ENCODE peak calls at places on chromosomes 2 and 18, in six cellular contexts. One of them, this sample, is unnamed.

GRCh38 chr2:12848176-12848575 is 131.4 kb downstream of the TRIB2 start:
- DNase-seq in brain microvascular endothelial cell: no peak
- DNase-seq in adrenal gland: no peak
- DNase-seq in epithelial cell of esophagus: no peak
- DNase-seq in fibroblast of mammary gland: no peak
- DNase-seq in psoas muscle: no peak
- DNase-seq in this sample: no peak

GRCh38 chr2:10135296-10136089 is 13.0 kb downstream of the RRM2 start:
- DNase-seq in brain microvascular endothelial cell: peak; percentile 74
- DNase-seq in adrenal gland: no peak
- DNase-seq in epithelial cell of esophagus: no peak
- DNase-seq in fibroblast of mammary gland: peak; percentile 85
- DNase-seq in psoas muscle: no peak
- DNase-seq in this sample: peak; percentile 57

GRCh38 chr2:224210495-224211472 is 171.7 kb upstream of the SERPINE2 start:
- DNase-seq in brain microvascular endothelial cell: no peak
- DNase-seq in adrenal gland: no peak
- DNase-seq in epithelial cell of esophagus: no peak
- DNase-seq in fibroblast of mammary gland: no peak
- DNase-seq in psoas muscle: no peak
- DNase-seq in this sample: no peak

GRCh38 chr2:144886847-144887246 is 366.9 kb upstream of the ZEB2 start:
- DNase-seq in brain microvascular endothelial cell: no peak
- DNase-seq in adrenal gland: peak; percentile 25
- DNase-seq in epithelial cell of esophagus: no peak
- DNase-seq in fibroblast of mammary gland: peak; percentile 17
- DNase-seq in psoas muscle: peak; percentile 37
- DNase-seq in this sample: no peak

GRCh38 chr2:35830833-35831232 is 524.7 kb upstream of the CRIM1 start:
- DNase-seq in brain microvascular endothelial cell: no peak
- DNase-seq in adrenal gland: no peak
- DNase-seq in epithelial cell of esophagus: no peak
- DNase-seq in fibroblast of mammary gland: no peak
- DNase-seq in psoas muscle: no peak
- DNase-seq in this sample: no peak

GRCh38 chr18:24704921-24705620 is 244.6 kb downstream of the HRH4 start:
- DNase-seq in brain microvascular endothelial cell: no peak
- DNase-seq in adrenal gland: no peak
- DNase-seq in epithelial cell of esophagus: no peak
- DNase-seq in fibroblast of mammary gland: peak; percentile 10
- DNase-seq in psoas muscle: no peak
- DNase-seq in this sample: no peak

GRCh38 chr2:6773007-6773693 is 92.6 kb downstream of the CMPK2 start:
- DNase-seq in brain microvascular endothelial cell: peak; percentile 42
- DNase-seq in adrenal gland: peak; percentile 47
- DNase-seq in epithelial cell of esophagus: peak; percentile 26
- DNase-seq in fibroblast of mammary gland: peak; percentile 10
- DNase-seq in psoas muscle: peak; percentile 36
- DNase-seq in this sample: peak; percentile 41

GRCh38 chr2:217555075-217555876 is 447.5 kb downstream of the TNS1 start:
- DNase-seq in brain microvascular endothelial cell: no peak
- DNase-seq in adrenal gland: peak; percentile 60
- DNase-seq in epithelial cell of esophagus: no peak
- DNase-seq in fibroblast of mammary gland: no peak
- DNase-seq in psoas muscle: peak; percentile 14
- DNase-seq in this sample: no peak

GRCh38 chr2:19949071-19949470 is 40.8 kb downstream of the WDR35 start:
- DNase-seq in brain microvascular endothelial cell: peak; percentile 46
- DNase-seq in adrenal gland: peak; percentile 8
- DNase-seq in epithelial cell of esophagus: no peak
- DNase-seq in fibroblast of mammary gland: peak; percentile 39
- DNase-seq in psoas muscle: no peak
- DNase-seq in this sample: peak; percentile 4

GRCh38 chr2:43230481-43230880 is 4.1 kb upstream of the ZFP36L2 start:
- DNase-seq in brain microvascular endothelial cell: no peak
- DNase-seq in adrenal gland: no peak
- DNase-seq in epithelial cell of esophagus: no peak
- DNase-seq in fibroblast of mammary gland: no peak
- DNase-seq in psoas muscle: no peak
- DNase-seq in this sample: no peak

GRCh38 chr2:65366595-65367125 is 65.7 kb downstream of the SPRED2 start:
- DNase-seq in brain microvascular endothelial cell: peak; percentile 98
- DNase-seq in adrenal gland: peak; percentile 42
- DNase-seq in epithelial cell of esophagus: peak; percentile 98
- DNase-seq in fibroblast of mammary gland: peak; percentile 99
- DNase-seq in psoas muscle: no peak
- DNase-seq in this sample: peak; percentile 97

GRCh38 chr2:176080540-176081355 is 3.0 kb downstream of the EVX2 start:
- DNase-seq in brain microvascular endothelial cell: no peak
- DNase-seq in adrenal gland: no peak
- DNase-seq in epithelial cell of esophagus: no peak
- DNase-seq in fibroblast of mammary gland: no peak
- DNase-seq in psoas muscle: no peak
- DNase-seq in this sample: no peak

GRCh38 chr2:176078440-176079284 is 5.1 kb downstream of the EVX2 start:
- DNase-seq in brain microvascular endothelial cell: no peak
- DNase-seq in adrenal gland: no peak
- DNase-seq in epithelial cell of esophagus: no peak
- DNase-seq in fibroblast of mammary gland: no peak
- DNase-seq in psoas muscle: no peak
- DNase-seq in this sample: no peak

GRCh38 chr2:176079285-176079830 is 4.4 kb downstream of the EVX2 start:
- DNase-seq in brain microvascular endothelial cell: no peak
- DNase-seq in adrenal gland: no peak
- DNase-seq in epithelial cell of esophagus: no peak
- DNase-seq in fibroblast of mammary gland: no peak
- DNase-seq in psoas muscle: no peak
- DNase-seq in this sample: no peak

GRCh38 chr2:176081451-176081992 is 2.2 kb downstream of the EVX2 start:
- DNase-seq in brain microvascular endothelial cell: no peak
- DNase-seq in adrenal gland: no peak
- DNase-seq in epithelial cell of esophagus: no peak
- DNase-seq in fibroblast of mammary gland: no peak
- DNase-seq in psoas muscle: no peak
- DNase-seq in this sample: no peak

DNA sequence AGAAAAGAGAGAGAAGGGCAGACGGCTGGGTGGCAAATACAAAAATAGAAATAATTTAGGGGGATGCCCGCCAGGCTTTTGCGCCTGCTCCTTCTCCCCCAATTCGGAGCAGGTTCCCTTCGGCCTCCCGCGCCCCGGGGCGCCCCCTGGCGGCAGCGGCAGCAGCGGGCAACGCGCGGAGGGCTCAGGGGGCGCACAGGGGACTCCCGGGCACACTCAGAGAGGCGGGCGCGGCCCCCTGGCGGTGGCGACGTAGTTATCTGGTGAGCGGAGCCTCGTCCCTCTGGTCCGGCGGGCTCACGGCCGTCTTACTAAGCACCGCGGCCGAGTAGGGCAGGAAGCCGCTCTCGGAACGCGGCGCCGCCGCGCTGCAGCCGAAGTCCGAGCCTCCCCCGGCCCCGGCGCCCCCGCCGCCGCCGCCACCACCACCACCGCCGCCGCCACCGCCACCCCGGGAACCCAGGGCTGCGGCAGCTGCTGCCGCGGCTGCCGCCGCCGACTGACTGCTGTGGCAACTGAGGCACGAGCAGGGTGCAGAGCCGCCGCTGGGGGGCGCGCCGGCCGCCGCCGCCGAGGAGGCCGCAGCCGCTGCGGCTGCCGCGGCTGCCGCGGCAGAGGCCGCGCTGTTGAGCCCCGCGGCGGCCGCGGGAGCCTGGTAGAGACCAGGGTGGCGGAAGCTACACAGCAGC is 3.8 kb downstream of the EVX2 start:
- DNase-seq in brain microvascular endothelial cell: no peak
- DNase-seq in adrenal gland: no peak
- DNase-seq in epithelial cell of esophagus: no peak
- DNase-seq in fibroblast of mammary gland: peak; percentile 54
- DNase-seq in psoas muscle: peak; percentile 45
- DNase-seq in this sample: no peak
- TF ChIP-seq CTCF in brain microvascular endothelial cell: peak; percentile 55
- TF ChIP-seq CTCF in adrenal gland: peak; percentile 41
- TF ChIP-seq CTCF in epithelial cell of esophagus: peak; percentile 22
- TF ChIP-seq CTCF in fibroblast of mammary gland: peak; percentile 38
- TF ChIP-seq CTCF in psoas muscle: peak; percentile 87
- TF ChIP-seq CTCF in this sample: peak; percentile 30

DNA sequence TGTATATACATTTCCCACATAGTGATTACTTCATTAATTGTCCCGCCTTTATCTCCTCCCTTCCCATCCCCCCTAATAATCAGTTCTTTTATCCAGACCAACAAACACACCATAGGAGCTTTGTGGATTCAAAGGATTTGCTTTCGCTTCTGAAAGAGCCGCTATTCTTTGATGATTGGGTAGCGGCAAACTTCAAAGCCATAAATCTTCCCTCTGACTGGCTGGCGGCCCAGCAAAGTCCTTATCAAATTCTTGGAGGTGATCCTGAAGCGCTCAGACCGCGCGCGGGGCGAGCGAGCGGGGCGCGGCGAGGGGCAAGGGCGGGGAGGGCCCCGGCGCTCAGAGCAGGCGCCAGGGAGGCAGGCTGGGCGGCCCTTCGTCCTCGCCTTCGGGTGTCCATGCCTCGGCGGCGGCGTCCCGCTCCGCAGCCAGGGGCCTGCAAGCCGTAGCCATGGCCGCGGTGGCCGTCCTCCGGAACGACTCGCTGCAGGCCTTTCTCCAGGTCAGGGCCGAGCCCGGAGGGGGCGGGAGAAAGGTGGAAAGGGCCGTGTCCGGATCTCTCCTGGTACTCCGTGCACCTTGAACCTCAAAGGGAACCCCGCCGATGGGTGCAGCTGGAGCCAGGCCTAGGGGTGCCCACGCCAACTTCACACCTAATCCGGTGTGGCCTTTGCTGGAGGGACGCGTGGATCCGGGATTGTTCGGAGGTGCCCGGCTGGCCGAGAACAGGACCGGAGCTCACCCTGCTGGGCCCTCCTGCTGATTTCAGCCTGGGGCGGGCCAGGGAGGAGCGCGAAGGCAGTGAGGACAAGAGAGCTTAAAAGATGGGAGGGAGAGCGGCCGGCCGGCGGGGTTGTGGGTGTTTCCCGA is at the start of gene SP5:
- DNase-seq in brain microvascular endothelial cell: peak; percentile 20
- DNase-seq in adrenal gland: peak; percentile 86
- DNase-seq in epithelial cell of esophagus: peak; percentile 48
- DNase-seq in fibroblast of mammary gland: peak; percentile 33
- DNase-seq in psoas muscle: peak; percentile 31
- DNase-seq in this sample: peak; percentile 62
- TF ChIP-seq CTCF in brain microvascular endothelial cell: no peak
- TF ChIP-seq CTCF in adrenal gland: no peak
- TF ChIP-seq CTCF in epithelial cell of esophagus: no peak
- TF ChIP-seq CTCF in fibroblast of mammary gland: no peak
- TF ChIP-seq CTCF in psoas muscle: no peak
- TF ChIP-seq CTCF in this sample: no peak

DNA sequence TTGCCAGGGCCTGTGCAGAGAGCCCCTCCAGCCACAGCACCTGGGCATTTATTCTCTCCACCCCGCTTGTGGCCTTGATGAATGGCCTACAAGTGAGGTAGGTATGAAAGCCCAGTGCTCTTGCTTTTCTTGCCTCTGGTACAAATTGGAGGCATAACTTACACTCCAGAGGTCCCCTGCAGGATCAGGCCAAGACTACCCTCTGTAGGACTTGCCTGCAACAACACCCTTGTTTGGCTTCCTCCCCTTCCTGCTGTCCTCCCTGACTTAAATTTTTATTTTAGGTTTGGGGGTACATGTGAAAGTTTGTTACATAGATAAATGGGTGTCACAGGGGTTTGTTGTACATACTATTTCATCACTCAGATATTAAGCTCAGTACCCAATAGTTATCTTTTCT is 95.7 kb downstream of the CDC42EP3 start:
- DNase-seq in brain microvascular endothelial cell: no peak
- DNase-seq in adrenal gland: no peak
- DNase-seq in epithelial cell of esophagus: no peak
- DNase-seq in fibroblast of mammary gland: no peak
- DNase-seq in psoas muscle: no peak
- DNase-seq in this sample: no peak
- TF ChIP-seq CTCF in brain microvascular endothelial cell: peak; percentile 41
- TF ChIP-seq CTCF in adrenal gland: no peak
- TF ChIP-seq CTCF in epithelial cell of esophagus: no peak
- TF ChIP-seq CTCF in fibroblast of mammary gland: peak; percentile 5
- TF ChIP-seq CTCF in psoas muscle: no peak
- TF ChIP-seq CTCF in this sample: no peak

GRCh38 chr2:231100990-231101389 is 23.9 kb downstream of the HTR2B start:
- DNase-seq in brain microvascular endothelial cell: no peak
- DNase-seq in adrenal gland: no peak
- DNase-seq in epithelial cell of esophagus: no peak
- DNase-seq in fibroblast of mammary gland: no peak
- DNase-seq in psoas muscle: no peak
- DNase-seq in this sample: no peak

GRCh38 chr2:231099918-231100317 is 24.9 kb downstream of the HTR2B start:
- DNase-seq in brain microvascular endothelial cell: no peak
- DNase-seq in adrenal gland: no peak
- DNase-seq in epithelial cell of esophagus: no peak
- DNase-seq in fibroblast of mammary gland: no peak
- DNase-seq in psoas muscle: no peak
- DNase-seq in this sample: no peak

GRCh38 chr2:231102772-231103171 is 22.1 kb downstream of the HTR2B start:
- DNase-seq in brain microvascular endothelial cell: no peak
- DNase-seq in adrenal gland: no peak
- DNase-seq in epithelial cell of esophagus: no peak
- DNase-seq in fibroblast of mammary gland: peak; percentile 46
- DNase-seq in psoas muscle: no peak
- DNase-seq in this sample: peak; percentile 8

GRCh38 chr2:231104115-231104713 is 20.6 kb downstream of the HTR2B start:
- DNase-seq in brain microvascular endothelial cell: peak; percentile 73
- DNase-seq in adrenal gland: peak; percentile 66
- DNase-seq in epithelial cell of esophagus: peak; percentile 61
- DNase-seq in fibroblast of mammary gland: peak; percentile 77
- DNase-seq in psoas muscle: peak; percentile 23
- DNase-seq in this sample: peak; percentile 68
- TF ChIP-seq CTCF in brain microvascular endothelial cell: peak; percentile 86
- TF ChIP-seq CTCF in adrenal gland: peak; percentile 94
- TF ChIP-seq CTCF in epithelial cell of esophagus: peak; percentile 89
- TF ChIP-seq CTCF in fibroblast of mammary gland: peak; percentile 94
- TF ChIP-seq CTCF in psoas muscle: peak; percentile 77
- TF ChIP-seq CTCF in this sample: peak; percentile 77

GRCh38 chr2:168494190-168494711 is 38.2 kb downstream of the CERS6 start:
- DNase-seq in brain microvascular endothelial cell: peak; percentile 11
- DNase-seq in adrenal gland: no peak
- DNase-seq in epithelial cell of esophagus: peak; percentile 39
- DNase-seq in fibroblast of mammary gland: peak; percentile 30
- DNase-seq in psoas muscle: no peak
- DNase-seq in this sample: no peak
- TF ChIP-seq CTCF in brain microvascular endothelial cell: peak; percentile 63
- TF ChIP-seq CTCF in adrenal gland: no peak
- TF ChIP-seq CTCF in epithelial cell of esophagus: peak; percentile 39
- TF ChIP-seq CTCF in fibroblast of mammary gland: peak; percentile 25
- TF ChIP-seq CTCF in psoas muscle: no peak
- TF ChIP-seq CTCF in this sample: no peak

GRCh38 chr2:241201445-241202267 is 13.2 kb downstream of the ANO7 start:
- DNase-seq in brain microvascular endothelial cell: no peak
- DNase-seq in adrenal gland: no peak
- DNase-seq in epithelial cell of esophagus: no peak
- DNase-seq in fibroblast of mammary gland: no peak
- DNase-seq in psoas muscle: peak; percentile 2
- DNase-seq in this sample: no peak
- TF ChIP-seq CTCF in brain microvascular endothelial cell: no peak
- TF ChIP-seq CTCF in adrenal gland: no peak
- TF ChIP-seq CTCF in epithelial cell of esophagus: no peak
- TF ChIP-seq CTCF in fibroblast of mammary gland: no peak
- TF ChIP-seq CTCF in psoas muscle: no peak
- TF ChIP-seq CTCF in this sample: no peak

This sample was measured in MCF 10A.